ENCODE peak calls at places on chromosomes 2 and 18, in four cellular contexts. One of them, this sample, is unnamed.

GRCh38 chr2:217919204-217919603 is 83.6 kb downstream of the TNS1 start:
- DNase-seq in HTR-8/SVneo: no peak
- DNase-seq in right atrium auricular region: no peak
- DNase-seq in pancreas: no peak
- DNase-seq in this sample: no peak

GRCh38 chr2:28377201-28377816 is 15.3 kb upstream of the FOSL2 start:
- DNase-seq in HTR-8/SVneo: no peak
- DNase-seq in right atrium auricular region: no peak
- DNase-seq in pancreas: no peak
- DNase-seq in this sample: no peak

GRCh38 chr2:240210198-240210965 is 69.9 kb upstream of the OTOS start:
- DNase-seq in HTR-8/SVneo: no peak
- DNase-seq in right atrium auricular region: no peak
- DNase-seq in pancreas: no peak
- DNase-seq in this sample: no peak

GRCh38 chr2:231190531-231191197 is 7.8 kb upstream of the ARMC9 start:
- DNase-seq in HTR-8/SVneo: no peak
- DNase-seq in right atrium auricular region: peak; percentile 70
- DNase-seq in pancreas: peak; percentile 72
- DNase-seq in this sample: no peak

GRCh38 chr18:6816154-6816553 is 86.6 kb downstream of the ARHGAP28 start:
- DNase-seq in HTR-8/SVneo: no peak
- DNase-seq in right atrium auricular region: no peak
- DNase-seq in pancreas: no peak
- DNase-seq in this sample: no peak

GRCh38 chr2:198273670-198274069 is 469.3 kb downstream of the PLCL1 start:
- DNase-seq in HTR-8/SVneo: no peak
- DNase-seq in right atrium auricular region: no peak
- DNase-seq in pancreas: no peak
- DNase-seq in this sample: no peak

GRCh38 chr18:76553715-76554603 is 58.9 kb upstream of the ZNF516 start:
- DNase-seq in HTR-8/SVneo: no peak
- DNase-seq in right atrium auricular region: no peak
- DNase-seq in pancreas: no peak
- DNase-seq in this sample: peak; percentile 37

GRCh38 chr2:128560718-128561117 is 242.1 kb upstream of the HS6ST1 start:
- DNase-seq in HTR-8/SVneo: no peak
- DNase-seq in right atrium auricular region: no peak
- DNase-seq in pancreas: no peak
- DNase-seq in this sample: no peak

GRCh38 chr2:100408104-100408503 is 9.4 kb downstream of the CHST10 start:
- DNase-seq in HTR-8/SVneo: no peak
- DNase-seq in right atrium auricular region: no peak
- DNase-seq in pancreas: no peak
- DNase-seq in this sample: no peak

GRCh38 chr18:12540751-12541150 is 117.2 kb downstream of the SPIRE1 start:
- DNase-seq in HTR-8/SVneo: no peak
- DNase-seq in right atrium auricular region: no peak
- DNase-seq in pancreas: no peak
- DNase-seq in this sample: no peak

GRCh38 chr18:58417752-58418151 is 211.1 kb downstream of the ALPK2 start:
- DNase-seq in HTR-8/SVneo: no peak
- DNase-seq in right atrium auricular region: no peak
- DNase-seq in pancreas: no peak
- DNase-seq in this sample: no peak

GRCh38 chr18:77271720-77272481 is 22.3 kb downstream of the GALR1 start:
- DNase-seq in HTR-8/SVneo: no peak
- DNase-seq in right atrium auricular region: no peak
- DNase-seq in pancreas: no peak
- DNase-seq in this sample: no peak

GRCh38 chr18:49052891-49053644 is 102.3 kb upstream of the SMAD7 start:
- DNase-seq in HTR-8/SVneo: peak; percentile 34
- DNase-seq in right atrium auricular region: no peak
- DNase-seq in pancreas: no peak
- DNase-seq in this sample: peak; percentile 11

GRCh38 chr2:102122115-102122514 is 20.4 kb upstream of the IL1R1 start:
- DNase-seq in HTR-8/SVneo: no peak
- DNase-seq in right atrium auricular region: no peak
- DNase-seq in pancreas: no peak
- DNase-seq in this sample: no peak

GRCh38 chr2:39379643-39380524 is 57.2 kb downstream of the MAP4K3 start:
- DNase-seq in HTR-8/SVneo: peak; percentile 38
- DNase-seq in right atrium auricular region: no peak
- DNase-seq in pancreas: no peak
- DNase-seq in this sample: peak; percentile 78

GRCh38 chr18:33757037-33757436 is 179.0 kb downstream of the ASXL3 start:
- DNase-seq in HTR-8/SVneo: no peak
- DNase-seq in right atrium auricular region: no peak
- DNase-seq in pancreas: no peak
- DNase-seq in this sample: no peak

GRCh38 chr2:235746257-235746934 is 252.6 kb downstream of the AGAP1 start:
- DNase-seq in HTR-8/SVneo: peak; percentile 90
- DNase-seq in right atrium auricular region: peak; percentile 82
- DNase-seq in pancreas: peak; percentile 26
- DNase-seq in this sample: peak; percentile 63

GRCh38 chr18:51461956-51462355 is 264.5 kb upstream of the MEX3C start:
- DNase-seq in HTR-8/SVneo: no peak
- DNase-seq in right atrium auricular region: no peak
- DNase-seq in pancreas: no peak
- DNase-seq in this sample: no peak

GRCh38 chr2:15134957-15135356 is 426.2 kb downstream of the NBAS start:
- DNase-seq in HTR-8/SVneo: no peak
- DNase-seq in right atrium auricular region: no peak
- DNase-seq in pancreas: no peak
- DNase-seq in this sample: no peak

GRCh38 chr2:120520929-120521912 is 175.3 kb downstream of the INHBB start:
- DNase-seq in HTR-8/SVneo: peak; percentile 42
- DNase-seq in right atrium auricular region: no peak
- DNase-seq in pancreas: peak; percentile 53
- DNase-seq in this sample: peak; percentile 62

GRCh38 chr2:2787301-2787907 is 456.3 kb upstream of the MYT1L start:
- DNase-seq in HTR-8/SVneo: no peak
- DNase-seq in right atrium auricular region: no peak
- DNase-seq in pancreas: no peak
- DNase-seq in this sample: no peak

GRCh38 chr2:219634951-219635751 is 7.7 kb downstream of the SLC4A3 start:
- DNase-seq in HTR-8/SVneo: no peak
- DNase-seq in right atrium auricular region: no peak
- DNase-seq in pancreas: no peak
- DNase-seq in this sample: no peak

GRCh38 chr2:149666809-149667208 is 79.2 kb upstream of the MMADHC start:
- DNase-seq in HTR-8/SVneo: no peak
- DNase-seq in right atrium auricular region: no peak
- DNase-seq in pancreas: no peak
- DNase-seq in this sample: no peak

GRCh38 chr2:122643725-122644329 is 888.4 kb downstream of the TSN start:
- DNase-seq in HTR-8/SVneo: no peak
- DNase-seq in right atrium auricular region: no peak
- DNase-seq in pancreas: peak; percentile 4
- DNase-seq in this sample: peak; percentile 58

GRCh38 chr2:161061786-161062185 is 98.4 kb upstream of the TANK start:
- DNase-seq in HTR-8/SVneo: no peak
- DNase-seq in right atrium auricular region: no peak
- DNase-seq in pancreas: no peak
- DNase-seq in this sample: no peak

GRCh38 chr2:224711859-224712258 is 4.3 kb downstream of the CCDC195 start:
- DNase-seq in HTR-8/SVneo: no peak
- DNase-seq in right atrium auricular region: no peak
- DNase-seq in pancreas: no peak
- DNase-seq in this sample: no peak